ENCODE peak calls at places on chromosomes 7 and 10, in eight cellular contexts. One of them, this sample, is unnamed.

GRCh38 chr10:69801094-69801433 is 642 bp upstream of the COL13A1 start:
- DNase-seq in pancreas: peak; percentile 29
- DNase-seq in right lobe of liver: peak; percentile 42
- DNase-seq in colonic mucosa: peak; percentile 63
- DNase-seq in transverse colon: peak; percentile 55
- DNase-seq in stomach: peak; percentile 43
- DNase-seq in skeletal muscle cell: no peak
- DNase-seq in heart left ventricle: peak; percentile 59
- DNase-seq in this sample: peak; percentile 54

GRCh38 chr10:105181616-105182015 is 540.5 kb downstream of the SORCS3 start:
- DNase-seq in transverse colon: no peak
- DNase-seq in stomach: no peak
- DNase-seq in colonic mucosa: no peak
- DNase-seq in skeletal muscle cell: no peak
- DNase-seq in heart left ventricle: no peak
- DNase-seq in right lobe of liver: no peak
- DNase-seq in pancreas: no peak
- DNase-seq in this sample: no peak

GRCh38 chr7:1696671-1697498 is 26.8 kb downstream of the ELFN1 start:
- DNase-seq in stomach: no peak
- DNase-seq in transverse colon: no peak
- DNase-seq in right lobe of liver: no peak
- DNase-seq in heart left ventricle: peak; percentile 18
- DNase-seq in skeletal muscle cell: no peak
- DNase-seq in pancreas: no peak
- DNase-seq in colonic mucosa: no peak
- DNase-seq in this sample: no peak

GRCh38 chr10:5999440-6000165 is 22.3 kb upstream of the IL15RA start:
- DNase-seq in skeletal muscle cell: no peak
- DNase-seq in colonic mucosa: peak; percentile 14
- DNase-seq in heart left ventricle: no peak
- DNase-seq in pancreas: no peak
- DNase-seq in right lobe of liver: no peak
- DNase-seq in transverse colon: no peak
- DNase-seq in stomach: no peak
- DNase-seq in this sample: no peak

GRCh38 chr7:94396606-94397005 is 1.9 kb downstream of the COL1A2 start:
- DNase-seq in heart left ventricle: no peak
- DNase-seq in transverse colon: no peak
- DNase-seq in pancreas: no peak
- DNase-seq in colonic mucosa: no peak
- DNase-seq in right lobe of liver: no peak
- DNase-seq in skeletal muscle cell: no peak
- DNase-seq in stomach: no peak
- DNase-seq in this sample: no peak

GRCh38 chr7:149450821-149451220 is 10.0 kb downstream of the ZNF777 start:
- DNase-seq in transverse colon: no peak
- DNase-seq in skeletal muscle cell: no peak
- DNase-seq in heart left ventricle: no peak
- DNase-seq in stomach: no peak
- DNase-seq in pancreas: no peak
- DNase-seq in colonic mucosa: no peak
- DNase-seq in right lobe of liver: no peak
- DNase-seq in this sample: no peak

GRCh38 chr7:617614-618538 is 98.2 kb upstream of the PDGFA start:
- DNase-seq in stomach: no peak
- DNase-seq in transverse colon: peak; percentile 74
- DNase-seq in heart left ventricle: no peak
- DNase-seq in pancreas: no peak
- DNase-seq in right lobe of liver: no peak
- DNase-seq in colonic mucosa: peak; percentile 69
- DNase-seq in skeletal muscle cell: no peak
- DNase-seq in this sample: no peak

GRCh38 chr7:98280791-98281756 is at the start of gene BRI3:
- DNase-seq in heart left ventricle: peak; percentile 91
- DNase-seq in stomach: peak; percentile 94
- DNase-seq in right lobe of liver: peak; percentile 94
- DNase-seq in pancreas: peak; percentile 94
- DNase-seq in transverse colon: peak; percentile 95
- DNase-seq in skeletal muscle cell: peak; percentile 57
- DNase-seq in colonic mucosa: peak; percentile 95
- DNase-seq in this sample: peak; percentile 90

GRCh38 chr7:42617071-42617705 is 294.7 kb downstream of the C7orf25 start:
- DNase-seq in heart left ventricle: peak; percentile 28
- DNase-seq in stomach: no peak
- DNase-seq in colonic mucosa: no peak
- DNase-seq in pancreas: no peak
- DNase-seq in transverse colon: no peak
- DNase-seq in skeletal muscle cell: no peak
- DNase-seq in right lobe of liver: no peak
- DNase-seq in this sample: no peak

GRCh38 chr7:152097330-152097729 is 71.9 kb downstream of the GALNT11 start:
- DNase-seq in stomach: no peak
- DNase-seq in pancreas: no peak
- DNase-seq in transverse colon: no peak
- DNase-seq in colonic mucosa: no peak
- DNase-seq in heart left ventricle: no peak
- DNase-seq in right lobe of liver: no peak
- DNase-seq in skeletal muscle cell: no peak
- DNase-seq in this sample: no peak

GRCh38 chr7:107725138-107725740 is 18.7 kb upstream of the CBLL1 start:
- DNase-seq in right lobe of liver: no peak
- DNase-seq in skeletal muscle cell: no peak
- DNase-seq in pancreas: peak; percentile 4
- DNase-seq in stomach: peak; percentile 53
- DNase-seq in heart left ventricle: no peak
- DNase-seq in transverse colon: peak; percentile 39
- DNase-seq in colonic mucosa: peak; percentile 51
- DNase-seq in this sample: peak; percentile 30

GRCh38 chr10:12635127-12635541 is 285.8 kb downstream of the CAMK1D start:
- DNase-seq in pancreas: no peak
- DNase-seq in skeletal muscle cell: no peak
- DNase-seq in colonic mucosa: no peak
- DNase-seq in heart left ventricle: no peak
- DNase-seq in right lobe of liver: no peak
- DNase-seq in stomach: no peak
- DNase-seq in transverse colon: no peak
- DNase-seq in this sample: no peak
- H3K4me3 ChIP-seq in pancreas: no peak overlapping the region
- H3K4me3 ChIP-seq in skeletal muscle cell: no peak overlapping the region
- H3K4me3 ChIP-seq in colonic mucosa: no peak overlapping the region
- H3K4me3 ChIP-seq in heart left ventricle: no peak overlapping the region
- H3K4me3 ChIP-seq in right lobe of liver: no peak overlapping the region
- H3K4me3 ChIP-seq in stomach: no peak overlapping the region
- H3K4me3 ChIP-seq in transverse colon: no peak overlapping the region
- H3K4me3 ChIP-seq in this sample: no peak overlapping the region

GRCh38 chr10:117542706-117543244 is at the start of gene EMX2:
- DNase-seq in transverse colon: no peak
- DNase-seq in right lobe of liver: no peak
- DNase-seq in colonic mucosa: no peak
- DNase-seq in pancreas: no peak
- DNase-seq in heart left ventricle: no peak
- DNase-seq in stomach: no peak
- DNase-seq in skeletal muscle cell: no peak
- DNase-seq in this sample: no peak

GRCh38 chr10:117543999-117544728 is 1.6 kb downstream of the EMX2 start:
- DNase-seq in heart left ventricle: no peak
- DNase-seq in skeletal muscle cell: no peak
- DNase-seq in stomach: no peak
- DNase-seq in colonic mucosa: no peak
- DNase-seq in pancreas: no peak
- DNase-seq in right lobe of liver: no peak
- DNase-seq in transverse colon: no peak
- DNase-seq in this sample: no peak

GRCh38 chr10:117541909-117542705 is 439 bp upstream of the EMX2 start:
- DNase-seq in heart left ventricle: no peak
- DNase-seq in skeletal muscle cell: peak; percentile 89
- DNase-seq in right lobe of liver: no peak
- DNase-seq in stomach: no peak
- DNase-seq in colonic mucosa: no peak
- DNase-seq in transverse colon: no peak
- DNase-seq in pancreas: no peak
- DNase-seq in this sample: peak; percentile 94

GRCh38 chr10:117544729-117545140 is 2.2 kb downstream of the EMX2 start:
- DNase-seq in pancreas: no peak
- DNase-seq in transverse colon: no peak
- DNase-seq in heart left ventricle: no peak
- DNase-seq in stomach: no peak
- DNase-seq in right lobe of liver: no peak
- DNase-seq in colonic mucosa: no peak
- DNase-seq in skeletal muscle cell: no peak
- DNase-seq in this sample: no peak

DNA sequence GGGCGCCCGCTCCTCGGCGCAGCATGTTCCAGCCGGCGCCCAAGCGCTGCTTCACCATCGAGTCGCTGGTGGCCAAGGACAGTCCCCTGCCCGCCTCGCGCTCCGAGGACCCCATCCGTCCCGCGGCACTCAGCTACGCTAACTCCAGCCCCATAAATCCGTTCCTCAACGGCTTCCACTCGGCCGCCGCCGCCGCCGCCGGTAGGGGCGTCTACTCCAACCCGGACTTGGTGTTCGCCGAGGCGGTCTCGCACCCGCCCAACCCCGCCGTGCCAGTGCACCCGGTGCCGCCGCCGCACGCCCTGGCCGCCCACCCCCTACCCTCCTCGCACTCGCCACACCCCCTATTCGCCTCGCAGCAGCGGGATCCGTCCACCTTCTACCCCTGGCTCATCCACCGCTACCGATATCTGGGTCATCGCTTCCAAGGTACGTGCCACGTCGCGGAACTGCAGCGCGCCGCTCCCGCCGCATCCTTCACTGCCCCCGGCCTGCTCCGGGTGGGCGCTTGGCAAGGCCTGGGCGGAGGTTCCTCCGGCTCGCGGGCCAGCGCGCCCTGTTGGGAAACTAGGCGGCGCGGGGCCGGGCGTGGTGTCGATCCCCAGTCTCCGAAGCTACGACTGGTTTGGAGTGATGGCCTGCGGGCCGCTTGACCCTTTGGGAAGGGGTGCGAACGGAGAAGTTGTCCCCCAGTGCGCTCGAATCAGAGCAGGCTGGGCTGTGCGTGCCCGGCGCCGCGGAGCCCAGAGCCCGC is 876 bp downstream of the EMX2 start:
- DNase-seq in colonic mucosa: no peak
- DNase-seq in stomach: no peak
- DNase-seq in skeletal muscle cell: no peak
- DNase-seq in pancreas: no peak
- DNase-seq in heart left ventricle: no peak
- DNase-seq in transverse colon: no peak
- DNase-seq in right lobe of liver: no peak
- DNase-seq in this sample: peak; percentile 69
- H3K4me3 ChIP-seq in colonic mucosa: no peak overlapping the region
- H3K4me3 ChIP-seq in stomach: peak overlapping the region; percentile 45
- H3K4me3 ChIP-seq in skeletal muscle cell: peak overlapping the region; percentile 60
- H3K4me3 ChIP-seq in pancreas: peak overlapping the region; percentile 47
- H3K4me3 ChIP-seq in heart left ventricle: peak overlapping the region; percentile 39
- H3K4me3 ChIP-seq in transverse colon: no peak overlapping the region
- H3K4me3 ChIP-seq in right lobe of liver: no peak overlapping the region
- H3K4me3 ChIP-seq in this sample: peak overlapping the region; percentile 84

DNA sequence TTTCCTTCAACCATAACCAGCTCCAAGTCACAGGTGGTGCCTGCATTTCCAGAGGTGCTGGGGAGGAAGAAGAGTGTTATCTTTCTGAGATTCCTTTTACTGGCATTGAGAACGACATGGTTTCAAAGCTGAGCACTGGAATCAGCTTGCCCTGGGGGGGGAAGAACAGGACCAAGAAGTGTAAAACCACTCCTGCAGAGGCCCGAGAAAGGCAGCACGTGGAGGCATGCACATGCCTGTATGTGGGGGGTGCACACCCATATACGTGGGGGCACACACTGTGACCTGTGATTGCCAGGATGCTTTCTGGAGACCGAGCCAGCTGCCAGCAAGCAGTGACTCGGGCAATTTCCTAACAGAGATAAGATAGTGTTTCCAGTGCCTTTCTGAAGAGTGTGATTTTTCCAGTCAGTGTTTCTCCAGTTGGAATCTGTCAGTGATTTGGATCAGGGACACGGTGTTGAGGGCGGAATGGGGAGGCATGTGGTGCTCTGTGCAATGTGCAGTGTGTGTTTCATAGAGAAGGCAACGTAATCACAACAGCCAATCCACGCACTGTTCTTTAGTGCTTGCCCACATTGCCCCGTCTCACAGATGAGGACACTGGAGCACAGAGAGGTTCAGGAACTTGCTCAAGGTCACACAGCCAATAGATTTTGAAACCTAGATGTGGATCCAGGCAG is 4.2 kb downstream of the LRRC27 start:
- DNase-seq in heart left ventricle: peak; percentile 56
- DNase-seq in stomach: no peak
- DNase-seq in colonic mucosa: no peak
- DNase-seq in skeletal muscle cell: no peak
- DNase-seq in transverse colon: no peak
- DNase-seq in pancreas: no peak
- DNase-seq in right lobe of liver: no peak
- DNase-seq in this sample: no peak
- H3K4me3 ChIP-seq in heart left ventricle: peak overlapping the region; percentile 58
- H3K4me3 ChIP-seq in stomach: peak overlapping the region; percentile 49
- H3K4me3 ChIP-seq in colonic mucosa: no peak overlapping the region
- H3K4me3 ChIP-seq in skeletal muscle cell: no peak overlapping the region
- H3K4me3 ChIP-seq in transverse colon: no peak overlapping the region
- H3K4me3 ChIP-seq in pancreas: no peak overlapping the region
- H3K4me3 ChIP-seq in right lobe of liver: no peak overlapping the region
- H3K4me3 ChIP-seq in this sample: no peak overlapping the region

GRCh38 chr7:119964640-119965542 is 308.1 kb upstream of the KCND2 start:
- DNase-seq in colonic mucosa: no peak
- DNase-seq in right lobe of liver: no peak
- DNase-seq in skeletal muscle cell: no peak
- DNase-seq in transverse colon: no peak
- DNase-seq in heart left ventricle: no peak
- DNase-seq in stomach: no peak
- DNase-seq in pancreas: no peak
- DNase-seq in this sample: no peak

GRCh38 chr7:119963654-119964053 is 309.3 kb upstream of the KCND2 start:
- DNase-seq in right lobe of liver: no peak
- DNase-seq in pancreas: no peak
- DNase-seq in transverse colon: no peak
- DNase-seq in skeletal muscle cell: no peak
- DNase-seq in colonic mucosa: no peak
- DNase-seq in heart left ventricle: no peak
- DNase-seq in stomach: no peak
- DNase-seq in this sample: no peak

GRCh38 chr7:119969054-119969453 is 303.9 kb upstream of the KCND2 start:
- DNase-seq in heart left ventricle: no peak
- DNase-seq in stomach: no peak
- DNase-seq in transverse colon: no peak
- DNase-seq in skeletal muscle cell: no peak
- DNase-seq in pancreas: no peak
- DNase-seq in right lobe of liver: no peak
- DNase-seq in colonic mucosa: no peak
- DNase-seq in this sample: no peak

GRCh38 chr7:119959811-119960210 is 313.2 kb upstream of the KCND2 start:
- DNase-seq in colonic mucosa: no peak
- DNase-seq in right lobe of liver: no peak
- DNase-seq in heart left ventricle: no peak
- DNase-seq in pancreas: no peak
- DNase-seq in stomach: no peak
- DNase-seq in skeletal muscle cell: peak; percentile 28
- DNase-seq in transverse colon: no peak
- DNase-seq in this sample: no peak

DNA sequence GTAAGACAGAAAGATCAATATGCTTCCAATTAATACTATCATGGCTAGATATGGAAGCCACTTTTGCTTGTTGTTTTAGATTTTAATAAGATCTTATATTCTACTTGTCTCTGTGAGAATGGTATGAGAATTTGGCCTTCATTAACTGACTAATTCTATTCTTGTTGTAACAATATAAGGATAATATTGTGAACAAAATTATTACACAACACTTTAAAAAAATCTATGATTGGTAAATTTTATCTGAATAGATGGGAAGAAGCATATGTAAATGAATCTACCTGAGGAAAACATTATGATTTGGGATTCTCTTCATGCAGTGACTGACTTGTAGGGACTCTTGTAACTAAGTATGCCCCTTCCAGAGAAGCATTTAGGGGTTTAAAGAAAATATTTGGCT is 308.9 kb upstream of the KCND2 start:
- DNase-seq in skeletal muscle cell: no peak
- DNase-seq in colonic mucosa: no peak
- DNase-seq in stomach: no peak
- DNase-seq in pancreas: no peak
- DNase-seq in right lobe of liver: no peak
- DNase-seq in heart left ventricle: no peak
- DNase-seq in transverse colon: no peak
- DNase-seq in this sample: no peak
- H3K4me3 ChIP-seq in skeletal muscle cell: no peak overlapping the region
- H3K4me3 ChIP-seq in colonic mucosa: no peak overlapping the region
- H3K4me3 ChIP-seq in stomach: no peak overlapping the region
- H3K4me3 ChIP-seq in pancreas: no peak overlapping the region
- H3K4me3 ChIP-seq in right lobe of liver: no peak overlapping the region
- H3K4me3 ChIP-seq in heart left ventricle: no peak overlapping the region
- H3K4me3 ChIP-seq in transverse colon: no peak overlapping the region
- H3K4me3 ChIP-seq in this sample: no peak overlapping the region

This sample was measured in ovary.